ENCODE peak calls at places on chromosomes 11 and 22, in seven cellular contexts. N, I, Y, T, Z, J and X are unnamed samples.

GRCh38 chr11:111336582-111337256 is 38.4 kb downstream of the POU2AF3 start:
- DNase-seq in N (no peak), I (no peak), Y (no peak), T (peak; percentile 32), Z (peak; percentile 89), J (peak; percentile 82), X (no peak)

GRCh38 chr11:724063-724732 is 18.2 kb downstream of the EPS8L2 start:
- DNase-seq in N (no peak), I (no peak), Y (no peak), T (no peak), Z (no peak), J (no peak), X (peak; percentile 59)

GRCh38 chr22:40898850-40899357 is 37.0 kb upstream of the DNAJB7 start:
- DNase-seq in N (no peak), I (peak; percentile 27), Y (peak; percentile 9), T (peak; percentile 31), Z (peak; percentile 70), J (peak; percentile 80), X (peak; percentile 19)

GRCh38 chr22:45421349-45422057 is 8.0 kb downstream of the RIBC2 start:
- DNase-seq in N (no peak), I (no peak), Y (no peak), T (no peak), Z (no peak), J (no peak), X (no peak)

GRCh38 chr11:72232260-72233055 is 7.9 kb downstream of the INPPL1 start:
- DNase-seq in N (no peak), I (no peak), Y (no peak), T (no peak), Z (no peak), J (no peak), X (no peak)

GRCh38 chr11:128764617-128765095 is 70.8 kb downstream of the FLI1 start:
- DNase-seq in N (no peak), I (no peak), Y (no peak), T (peak; percentile 67), Z (no peak), J (no peak), X (no peak)

GRCh38 chr11:77725433-77725832 is 87.8 kb upstream of the CLNS1A start:
- DNase-seq in N (no peak), I (no peak), Y (no peak), T (no peak), Z (no peak), J (no peak), X (no peak)

GRCh38 chr11:116471608-116472007 is 301.2 kb downstream of the BUD13 start:
- DNase-seq in N (no peak), I (no peak), Y (no peak), T (no peak), Z (no peak), J (peak; percentile 15), X (no peak)

GRCh38 chr11:7545611-7546010 is 31.8 kb downstream of the PPFIBP2 start:
- DNase-seq in N (no peak), I (no peak), Y (no peak), T (no peak), Z (no peak), J (no peak), X (no peak)

GRCh38 chr22:49243965-49244364 is 583.7 kb downstream of the BRD1 start:
- DNase-seq in N (no peak), I (no peak), Y (no peak), T (no peak), Z (no peak), J (no peak), X (no peak)

GRCh38 chr22:26536056-26536761 is 23.9 kb upstream of the TFIP11 start:
- DNase-seq in N (no peak), I (no peak), Y (no peak), T (no peak), Z (no peak), J (no peak), X (no peak)

GRCh38 chr11:15969701-15970329 is 386.5 kb downstream of the SOX6 start:
- DNase-seq in N (no peak), I (peak; percentile 65), Y (no peak), T (no peak), Z (peak; percentile 92), J (peak; percentile 82), X (no peak)

GRCh38 chr22:43235445-43236400 is 48.8 kb upstream of the TTLL12 start:
- DNase-seq in N (no peak), I (no peak), Y (no peak), T (no peak), Z (no peak), J (no peak), X (no peak)

GRCh38 chr11:131691558-131692041 is 321.2 kb downstream of the NTM start:
- DNase-seq in N (no peak), I (no peak), Y (no peak), T (peak; percentile 41), Z (peak; percentile 41), J (peak; percentile 46), X (peak; percentile 33)

GRCh38 chr11:57792060-57792541 is 30.5 kb downstream of the CTNND1 start:
- DNase-seq in N (peak; percentile 76), I (no peak), Y (no peak), T (no peak), Z (peak; percentile 24), J (peak; percentile 66), X (peak; percentile 92)

GRCh38 chr11:47500121-47500520 is 51.2 kb upstream of the RAPSN start:
- DNase-seq in N (no peak), I (no peak), Y (no peak), T (no peak), Z (no peak), J (no peak), X (no peak)